ENCODE peak calls at places on chromosomes 13 and 19, in eight cellular contexts. One of them, this sample, is unnamed.

GRCh38 chr19:47723573-47723923 is 10.3 kb downstream of the EHD2 start:
- DNase-seq in kidney epithelial cell: peak
- DNase-seq in choroid plexus epithelial cell: peak
- DNase-seq in fibroblast of mammary gland: peak
- DNase-seq in astrocyte of the spinal cord: peak
- DNase-seq in A549: no peak
- DNase-seq in heart left ventricle: no peak
- DNase-seq in endodermal cell: no peak
- DNase-seq in this sample: peak

GRCh38 chr13:91078093-91078679 is 269.3 kb upstream of the MIR17HG start:
- DNase-seq in endodermal cell: no peak
- DNase-seq in heart left ventricle: no peak
- DNase-seq in A549: peak
- DNase-seq in fibroblast of mammary gland: no peak
- DNase-seq in astrocyte of the spinal cord: peak
- DNase-seq in kidney epithelial cell: no peak
- DNase-seq in choroid plexus epithelial cell: peak
- DNase-seq in this sample: no peak

GRCh38 chr19:2332341-2333026 is 4.0 kb downstream of the SPPL2B start:
- DNase-seq in A549: no peak
- DNase-seq in kidney epithelial cell: no peak
- DNase-seq in astrocyte of the spinal cord: no peak
- DNase-seq in endodermal cell: no peak
- DNase-seq in fibroblast of mammary gland: no peak
- DNase-seq in heart left ventricle: no peak
- DNase-seq in choroid plexus epithelial cell: no peak
- DNase-seq in this sample: no peak

GRCh38 chr19:58566989-58567388 is 6.1 kb downstream of the MZF1 start:
- DNase-seq in astrocyte of the spinal cord: no peak
- DNase-seq in fibroblast of mammary gland: no peak
- DNase-seq in kidney epithelial cell: no peak
- DNase-seq in endodermal cell: no peak
- DNase-seq in A549: no peak
- DNase-seq in heart left ventricle: no peak
- DNase-seq in choroid plexus epithelial cell: no peak
- DNase-seq in this sample: no peak

GRCh38 chr13:90954605-90955004 is 392.9 kb upstream of the MIR17HG start:
- DNase-seq in heart left ventricle: no peak
- DNase-seq in choroid plexus epithelial cell: no peak
- DNase-seq in endodermal cell: no peak
- DNase-seq in kidney epithelial cell: no peak
- DNase-seq in A549: no peak
- DNase-seq in astrocyte of the spinal cord: no peak
- DNase-seq in fibroblast of mammary gland: no peak
- DNase-seq in this sample: no peak

GRCh38 chr19:36106991-36107390 is 4.0 kb upstream of the OVOL3 start:
- DNase-seq in kidney epithelial cell: no peak
- DNase-seq in heart left ventricle: no peak
- DNase-seq in fibroblast of mammary gland: no peak
- DNase-seq in astrocyte of the spinal cord: no peak
- DNase-seq in choroid plexus epithelial cell: no peak
- DNase-seq in endodermal cell: no peak
- DNase-seq in A549: no peak
- DNase-seq in this sample: no peak

GRCh38 chr13:112532837-112533745 is 54.9 kb downstream of the TUBGCP3 start:
- DNase-seq in heart left ventricle: no peak
- DNase-seq in endodermal cell: no peak
- DNase-seq in kidney epithelial cell: no peak
- DNase-seq in fibroblast of mammary gland: no peak
- DNase-seq in choroid plexus epithelial cell: peak
- DNase-seq in A549: no peak
- DNase-seq in astrocyte of the spinal cord: no peak
- DNase-seq in this sample: no peak

GRCh38 chr19:37217533-37217854 is 520 bp upstream of the ZNF383 start:
- DNase-seq in heart left ventricle: no peak
- DNase-seq in endodermal cell: no peak
- DNase-seq in kidney epithelial cell: no peak
- DNase-seq in choroid plexus epithelial cell: no peak
- DNase-seq in astrocyte of the spinal cord: no peak
- DNase-seq in A549: no peak
- DNase-seq in fibroblast of mammary gland: no peak
- DNase-seq in this sample: no peak

GRCh38 chr13:75299206-75299605 is 182.8 kb downstream of the TBC1D4 start:
- DNase-seq in endodermal cell: peak
- DNase-seq in fibroblast of mammary gland: no peak
- DNase-seq in choroid plexus epithelial cell: no peak
- DNase-seq in astrocyte of the spinal cord: no peak
- DNase-seq in heart left ventricle: no peak
- DNase-seq in kidney epithelial cell: no peak
- DNase-seq in A549: no peak
- DNase-seq in this sample: no peak

GRCh38 chr13:110551284-110551683 is 10.2 kb downstream of the RAB20 start:
- DNase-seq in endodermal cell: no peak
- DNase-seq in kidney epithelial cell: no peak
- DNase-seq in heart left ventricle: no peak
- DNase-seq in astrocyte of the spinal cord: no peak
- DNase-seq in choroid plexus epithelial cell: no peak
- DNase-seq in fibroblast of mammary gland: no peak
- DNase-seq in A549: no peak
- DNase-seq in this sample: no peak

GRCh38 chr13:110553417-110553816 is 8.1 kb downstream of the RAB20 start:
- DNase-seq in endodermal cell: no peak
- DNase-seq in heart left ventricle: no peak
- DNase-seq in astrocyte of the spinal cord: no peak
- DNase-seq in choroid plexus epithelial cell: no peak
- DNase-seq in kidney epithelial cell: no peak
- DNase-seq in fibroblast of mammary gland: no peak
- DNase-seq in A549: no peak
- DNase-seq in this sample: no peak

GRCh38 chr13:110554946-110555345 is 6.6 kb downstream of the RAB20 start:
- DNase-seq in heart left ventricle: no peak
- DNase-seq in A549: no peak
- DNase-seq in fibroblast of mammary gland: no peak
- DNase-seq in astrocyte of the spinal cord: no peak
- DNase-seq in endodermal cell: no peak
- DNase-seq in choroid plexus epithelial cell: no peak
- DNase-seq in kidney epithelial cell: no peak
- DNase-seq in this sample: no peak

GRCh38 chr13:110554227-110554836 is 7.2 kb downstream of the RAB20 start:
- DNase-seq in heart left ventricle: no peak
- DNase-seq in A549: no peak
- DNase-seq in kidney epithelial cell: no peak
- DNase-seq in choroid plexus epithelial cell: no peak
- DNase-seq in endodermal cell: no peak
- DNase-seq in astrocyte of the spinal cord: no peak
- DNase-seq in fibroblast of mammary gland: no peak
- DNase-seq in this sample: no peak

GRCh38 chr13:110552767-110553166 is 8.8 kb downstream of the RAB20 start:
- DNase-seq in kidney epithelial cell: no peak
- DNase-seq in fibroblast of mammary gland: no peak
- DNase-seq in A549: no peak
- DNase-seq in choroid plexus epithelial cell: no peak
- DNase-seq in astrocyte of the spinal cord: no peak
- DNase-seq in heart left ventricle: no peak
- DNase-seq in endodermal cell: no peak
- DNase-seq in this sample: no peak
- H3K4me3 ChIP-seq in kidney epithelial cell: no peak
- H3K4me3 ChIP-seq in fibroblast of mammary gland: no peak
- H3K4me3 ChIP-seq in A549: no peak
- H3K4me3 ChIP-seq in choroid plexus epithelial cell: no peak
- H3K4me3 ChIP-seq in astrocyte of the spinal cord: no peak
- H3K4me3 ChIP-seq in heart left ventricle: no peak
- H3K4me3 ChIP-seq in endodermal cell: no peak
- H3K4me3 ChIP-seq in this sample: no peak

GRCh38 chr19:13082192-13083007 is 20.3 kb downstream of the LYL1 start:
- DNase-seq in A549: peak
- DNase-seq in kidney epithelial cell: no peak
- DNase-seq in endodermal cell: peak
- DNase-seq in heart left ventricle: no peak
- DNase-seq in choroid plexus epithelial cell: peak
- DNase-seq in fibroblast of mammary gland: peak
- DNase-seq in astrocyte of the spinal cord: peak
- DNase-seq in this sample: no peak
- TF ChIP-seq CTCF in A549: peak
- TF ChIP-seq CTCF in kidney epithelial cell: peak
- TF ChIP-seq CTCF in endodermal cell: peak
- TF ChIP-seq CTCF in heart left ventricle: no peak
- TF ChIP-seq CTCF in choroid plexus epithelial cell: peak
- TF ChIP-seq CTCF in fibroblast of mammary gland: peak
- TF ChIP-seq CTCF in astrocyte of the spinal cord: peak
- TF ChIP-seq CTCF in this sample: peak

GRCh38 chr19:14437578-14438140 is 4.6 kb downstream of the PKN1 start:
- DNase-seq in kidney epithelial cell: no peak
- DNase-seq in astrocyte of the spinal cord: no peak
- DNase-seq in endodermal cell: no peak
- DNase-seq in fibroblast of mammary gland: no peak
- DNase-seq in heart left ventricle: no peak
- DNase-seq in choroid plexus epithelial cell: peak
- DNase-seq in A549: no peak
- DNase-seq in this sample: no peak

GRCh38 chr19:14442904-14443631 is 10.0 kb downstream of the PKN1 start:
- DNase-seq in fibroblast of mammary gland: no peak
- DNase-seq in astrocyte of the spinal cord: no peak
- DNase-seq in kidney epithelial cell: no peak
- DNase-seq in heart left ventricle: no peak
- DNase-seq in choroid plexus epithelial cell: no peak
- DNase-seq in A549: no peak
- DNase-seq in endodermal cell: no peak
- DNase-seq in this sample: no peak

GRCh38 chr19:14439014-14439413 is 5.9 kb downstream of the PKN1 start:
- DNase-seq in kidney epithelial cell: no peak
- DNase-seq in astrocyte of the spinal cord: no peak
- DNase-seq in endodermal cell: no peak
- DNase-seq in heart left ventricle: no peak
- DNase-seq in choroid plexus epithelial cell: no peak
- DNase-seq in A549: no peak
- DNase-seq in fibroblast of mammary gland: no peak
- DNase-seq in this sample: no peak

GRCh38 chr19:14441041-14441938 is 8.2 kb downstream of the PKN1 start:
- DNase-seq in kidney epithelial cell: no peak
- DNase-seq in endodermal cell: no peak
- DNase-seq in fibroblast of mammary gland: no peak
- DNase-seq in heart left ventricle: no peak
- DNase-seq in A549: no peak
- DNase-seq in choroid plexus epithelial cell: no peak
- DNase-seq in astrocyte of the spinal cord: no peak
- DNase-seq in this sample: no peak

DNA sequence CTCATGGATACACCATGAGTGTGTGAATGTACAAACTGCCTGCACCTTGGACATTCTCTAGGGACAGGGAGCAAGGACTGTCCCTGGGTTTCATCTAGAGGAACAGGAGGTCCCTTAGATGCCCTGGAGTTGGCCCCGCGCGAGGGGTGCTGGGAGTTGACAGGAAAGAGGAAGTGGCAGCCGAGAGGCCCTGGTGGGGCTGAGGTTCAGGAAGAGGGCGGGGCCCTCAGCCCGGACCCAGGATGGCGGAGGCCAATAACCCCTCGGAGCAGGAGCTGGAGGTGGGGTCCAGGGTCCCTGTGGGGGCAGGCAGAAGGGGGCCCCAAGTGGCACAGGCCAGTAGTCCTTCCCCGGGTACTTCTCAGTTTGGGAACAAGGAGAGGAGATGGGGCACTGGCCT is 6.9 kb downstream of the PKN1 start:
- DNase-seq in heart left ventricle: peak
- DNase-seq in fibroblast of mammary gland: no peak
- DNase-seq in kidney epithelial cell: no peak
- DNase-seq in endodermal cell: no peak
- DNase-seq in astrocyte of the spinal cord: no peak
- DNase-seq in choroid plexus epithelial cell: peak
- DNase-seq in A549: no peak
- DNase-seq in this sample: no peak
- H3K4me3 ChIP-seq in heart left ventricle: peak
- H3K4me3 ChIP-seq in fibroblast of mammary gland: no peak
- H3K4me3 ChIP-seq in kidney epithelial cell: no peak
- H3K4me3 ChIP-seq in endodermal cell: no peak
- H3K4me3 ChIP-seq in astrocyte of the spinal cord: no peak
- H3K4me3 ChIP-seq in choroid plexus epithelial cell: peak
- H3K4me3 ChIP-seq in A549: no peak
- H3K4me3 ChIP-seq in this sample: no peak

GRCh38 chr19:41919948-41920712 is 8.1 kb downstream of the ERFL start:
- DNase-seq in kidney epithelial cell: no peak
- DNase-seq in fibroblast of mammary gland: peak
- DNase-seq in heart left ventricle: no peak
- DNase-seq in A549: no peak
- DNase-seq in endodermal cell: no peak
- DNase-seq in astrocyte of the spinal cord: no peak
- DNase-seq in choroid plexus epithelial cell: no peak
- DNase-seq in this sample: no peak

GRCh38 chr19:41921280-41922219 is 6.7 kb downstream of the ERFL start:
- DNase-seq in choroid plexus epithelial cell: no peak
- DNase-seq in kidney epithelial cell: no peak
- DNase-seq in fibroblast of mammary gland: no peak
- DNase-seq in endodermal cell: peak
- DNase-seq in astrocyte of the spinal cord: no peak
- DNase-seq in heart left ventricle: no peak
- DNase-seq in A549: no peak
- DNase-seq in this sample: no peak

GRCh38 chr19:41922585-41922984 is 5.7 kb downstream of the ERFL start:
- DNase-seq in fibroblast of mammary gland: no peak
- DNase-seq in choroid plexus epithelial cell: no peak
- DNase-seq in endodermal cell: no peak
- DNase-seq in kidney epithelial cell: no peak
- DNase-seq in heart left ventricle: no peak
- DNase-seq in A549: no peak
- DNase-seq in astrocyte of the spinal cord: no peak
- DNase-seq in this sample: no peak

GRCh38 chr19:41922220-41922576 is 6.1 kb downstream of the ERFL start:
- DNase-seq in astrocyte of the spinal cord: no peak
- DNase-seq in A549: no peak
- DNase-seq in choroid plexus epithelial cell: no peak
- DNase-seq in kidney epithelial cell: no peak
- DNase-seq in heart left ventricle: no peak
- DNase-seq in fibroblast of mammary gland: no peak
- DNase-seq in endodermal cell: no peak
- DNase-seq in this sample: no peak

GRCh38 chr19:41920878-41921277 is 7.4 kb downstream of the ERFL start:
- DNase-seq in endodermal cell: no peak
- DNase-seq in fibroblast of mammary gland: no peak
- DNase-seq in astrocyte of the spinal cord: no peak
- DNase-seq in choroid plexus epithelial cell: no peak
- DNase-seq in heart left ventricle: no peak
- DNase-seq in kidney epithelial cell: no peak
- DNase-seq in A549: no peak
- DNase-seq in this sample: no peak
- TF ChIP-seq CTCF in endodermal cell: no peak
- TF ChIP-seq CTCF in fibroblast of mammary gland: no peak
- TF ChIP-seq CTCF in astrocyte of the spinal cord: no peak
- TF ChIP-seq CTCF in choroid plexus epithelial cell: no peak
- TF ChIP-seq CTCF in heart left ventricle: no peak
- TF ChIP-seq CTCF in kidney epithelial cell: no peak
- TF ChIP-seq CTCF in A549: no peak
- TF ChIP-seq CTCF in this sample: no peak

DNA sequence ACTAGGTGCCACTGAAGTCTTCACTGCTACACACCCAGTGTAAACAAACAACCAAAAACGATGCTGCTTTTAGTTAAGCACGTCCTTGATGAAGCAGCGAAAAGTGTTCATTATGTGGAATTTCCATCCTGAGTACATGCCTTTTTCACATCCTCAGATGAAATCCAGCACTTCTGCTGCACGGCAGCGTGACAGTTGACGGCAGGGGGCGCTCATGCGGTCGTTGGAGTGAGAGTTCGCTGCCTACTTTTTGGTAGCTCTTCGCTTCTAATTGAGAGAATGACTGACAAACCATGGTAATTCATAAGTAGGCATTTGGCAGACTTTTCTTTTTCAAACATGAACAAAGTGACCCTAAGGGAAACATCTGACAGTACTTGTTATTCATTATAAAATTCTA is 1124.9 kb downstream of the EFNB2 start:
- DNase-seq in kidney epithelial cell: no peak
- DNase-seq in fibroblast of mammary gland: peak
- DNase-seq in choroid plexus epithelial cell: peak
- DNase-seq in A549: peak
- DNase-seq in heart left ventricle: peak
- DNase-seq in astrocyte of the spinal cord: no peak
- DNase-seq in endodermal cell: peak
- DNase-seq in this sample: peak
- H3K4me3 ChIP-seq in kidney epithelial cell: no peak
- H3K4me3 ChIP-seq in fibroblast of mammary gland: no peak
- H3K4me3 ChIP-seq in choroid plexus epithelial cell: peak
- H3K4me3 ChIP-seq in A549: no peak
- H3K4me3 ChIP-seq in heart left ventricle: peak
- H3K4me3 ChIP-seq in astrocyte of the spinal cord: no peak
- H3K4me3 ChIP-seq in endodermal cell: no peak
- H3K4me3 ChIP-seq in this sample: no peak

This sample was measured in AG09309.